ENCODE peak calls at places on chromosomes 3 and 15, in nine cellular contexts. M, L, O, B, E, Y, N, P and V are unnamed samples.

GRCh38 chr3:141482250-141482937 is 4.4 kb upstream of the RASA2 start:
- DNase-seq in O (no peak), B (peak; percentile 96), E (peak; percentile 54), N (no peak), L (peak; percentile 88), P (no peak), Y (no peak), M (no peak), V (peak; percentile 90)

GRCh38 chr3:112689385-112689784 is 48.4 kb upstream of the CCDC80 start:
- DNase-seq in P (no peak), E (no peak), B (no peak), N (no peak), L (no peak), O (no peak), Y (no peak), M (no peak), V (no peak)

GRCh38 chr15:42919308-42919707 is 1.3 kb downstream of the TTBK2 start:
- DNase-seq in P (no peak), L (no peak), B (peak; percentile 21), N (no peak), Y (no peak), M (no peak), O (no peak), E (no peak), V (no peak)

GRCh38 chr15:29322407-29322806 is 52.8 kb upstream of the NSMCE3 start:
- DNase-seq in L (no peak), Y (no peak), B (no peak), N (no peak), O (no peak), M (no peak), E (no peak), P (peak; percentile 22), V (no peak)

GRCh38 chr15:78146437-78147154 is 2.6 kb upstream of the IDH3A start:
- DNase-seq in N (no peak), Y (no peak), B (peak; percentile 19), M (no peak), O (no peak), P (no peak), E (no peak), L (no peak), V (no peak)

GRCh38 chr15:58440181-58440910 is 8.6 kb downstream of the LIPC start:
- DNase-seq in L (peak; percentile 41), O (no peak), E (peak; percentile 37), B (peak; percentile 76), Y (no peak), P (peak; percentile 43), N (no peak), M (no peak), V (peak; percentile 71)

GRCh38 chr15:68489426-68489825 is 57.5 kb upstream of the ITGA11 start:
- DNase-seq in M (no peak), P (no peak), O (no peak), N (no peak), L (no peak), B (no peak), E (no peak), Y (no peak), V (no peak)

GRCh38 chr15:41971089-41971892 is 1.1 kb downstream of the EHD4 start:
- DNase-seq in L (peak; percentile 35), B (peak; percentile 80), N (peak; percentile 61), P (peak; percentile 83), M (peak; percentile 71), Y (peak; percentile 80), O (peak; percentile 19), E (peak; percentile 28), V (peak; percentile 49)

GRCh38 chr3:98563661-98564281 is 29.6 kb downstream of the CPOX start:
- DNase-seq in Y (no peak), N (no peak), E (no peak), O (no peak), P (no peak), M (peak; percentile 24), B (peak; percentile 71), L (peak; percentile 68), V (peak; percentile 86)

GRCh38 chr15:58477228-58477627 is 45.4 kb downstream of the LIPC start:
- DNase-seq in L (no peak), N (no peak), M (no peak), Y (no peak), P (no peak), B (no peak), E (no peak), O (peak; percentile 20), V (no peak)

GRCh38 chr15:80773122-80773551 is 6.0 kb upstream of the CEMIP start:
- DNase-seq in B (peak; percentile 35), L (no peak), P (no peak), E (peak; percentile 45), M (no peak), N (no peak), O (no peak), Y (no peak), V (no peak)

GRCh38 chr3:65854606-65855304 is 184.0 kb downstream of the MAGI1 start:
- DNase-seq in E (no peak), N (no peak), P (peak; percentile 37), Y (no peak), O (no peak), B (peak; percentile 29), M (no peak), L (peak; percentile 22), V (peak; percentile 45)

GRCh38 chr3:102057781-102058421 is 208.6 kb downstream of the NFKBIZ start:
- DNase-seq in B (no peak), E (no peak), P (no peak), O (no peak), L (no peak), M (no peak), Y (no peak), N (no peak), V (no peak)

GRCh38 chr15:44501768-44502366 is 35.1 kb upstream of the EIF3J start:
- DNase-seq in E (peak; percentile 20), Y (no peak), L (peak; percentile 52), B (peak; percentile 64), N (no peak), M (no peak), P (peak; percentile 25), O (no peak), V (peak; percentile 73)

GRCh38 chr15:29534378-29534777 is 264.8 kb upstream of the NSMCE3 start:
- DNase-seq in L (peak; percentile 1), B (no peak), N (no peak), M (no peak), O (no peak), P (no peak), Y (no peak), E (no peak), V (no peak)

GRCh38 chr3:14285526-14285925 is 106.9 kb downstream of the LSM3 start:
- DNase-seq in Y (no peak), O (no peak), L (no peak), M (no peak), E (no peak), B (no peak), N (no peak), P (no peak), V (no peak)

GRCh38 chr15:68097029-68097428 is 42.9 kb downstream of the PIAS1 start:
- DNase-seq in M (no peak), L (no peak), P (no peak), O (no peak), E (no peak), N (no peak), B (peak; percentile 10), Y (no peak), V (no peak)

GRCh38 chr15:69703495-69704187 is 251.0 kb downstream of the RPLP1 start:
- DNase-seq in E (no peak), M (no peak), N (no peak), L (no peak), P (peak; percentile 27), Y (no peak), B (no peak), O (no peak), V (no peak)

GRCh38 chr3:115713247-115713646 is 89.9 kb downstream of the GAP43 start:
- DNase-seq in M (no peak), P (peak; percentile 35), E (no peak), O (peak; percentile 59), B (peak; percentile 48), N (no peak), Y (no peak), L (no peak), V (no peak)

GRCh38 chr15:90471769-90472168 is 58.0 kb upstream of the CRTC3 start:
- DNase-seq in O (peak; percentile 60), B (no peak), E (no peak), N (no peak), P (no peak), Y (no peak), M (no peak), L (no peak), V (no peak)

GRCh38 chr15:54159044-54159443 is 180.8 kb downstream of the UNC13C start:
- DNase-seq in M (no peak), N (no peak), B (no peak), O (no peak), P (no peak), Y (no peak), E (no peak), L (no peak), V (no peak)

GRCh38 chr3:63232764-63233396 is 45.2 kb upstream of the SYNPR start:
- DNase-seq in Y (no peak), E (no peak), M (no peak), P (peak; percentile 14), L (peak; percentile 0), N (no peak), O (no peak), B (peak; percentile 19), V (peak; percentile 29)

GRCh38 chr3:180000500-180000899 is 36.2 kb downstream of the PEX5L start:
- DNase-seq in B (no peak), E (no peak), M (no peak), O (no peak), N (no peak), P (no peak), Y (no peak), L (no peak), V (no peak)

GRCh38 chr15:61339526-61339925 is 110.4 kb upstream of the RORA start:
- DNase-seq in E (no peak), P (no peak), B (peak; percentile 52), Y (no peak), O (no peak), N (no peak), M (no peak), L (no peak), V (no peak)

GRCh38 chr3:186933801-186934200 is 3.5 kb downstream of the ST6GAL1 start:
- DNase-seq in P (no peak), E (no peak), M (no peak), N (no peak), B (no peak), Y (no peak), L (no peak), O (no peak), V (no peak)

GRCh38 chr3:18389108-18389733 is 35.9 kb downstream of the SATB1 start:
- DNase-seq in M (peak; percentile 16), B (peak; percentile 46), O (no peak), Y (no peak), N (peak; percentile 29), L (no peak), E (peak; percentile 2), P (peak; percentile 46), V (no peak)

GRCh38 chr15:53802672-53803071 is 43.2 kb upstream of the WDR72 start:
- DNase-seq in E (no peak), O (no peak), P (no peak), B (no peak), L (no peak), Y (no peak), M (no peak), N (no peak), V (no peak)

GRCh38 chr3:135982404-135982761 is 16.9 kb downstream of the PPP2R3A start:
- DNase-seq in P (no peak), E (no peak), B (peak; percentile 54), L (no peak), O (no peak), Y (no peak), N (no peak), M (no peak), V (peak; percentile 62)

GRCh38 chr15:82047493-82048446 is 2.0 kb upstream of the MEX3B start:
- DNase-seq in P (peak; percentile 56), L (no peak), M (peak; percentile 9), E (peak; percentile 1), Y (no peak), B (peak; percentile 29), O (peak; percentile 26), N (no peak), V (no peak)